ENCODE peak calls at places on chromosomes 4 and X, in four cellular contexts. D, U, S and M are unnamed samples.

GRCh38 chrX:107549504-107549903 is 78.8 kb upstream of the PRPS1 start:
- DNase-seq in U (no peak), D (no peak), S (no peak), M (no peak)

GRCh38 chr4:1705732-1706131 is 6.4 kb downstream of the SLBP start:
- DNase-seq in S (no peak), U (no peak), D (no peak), M (no peak)

GRCh38 chrX:16788477-16788876 is 2.2 kb downstream of the TXLNG start:
- DNase-seq in D (no peak), U (no peak), S (peak; percentile 2), M (no peak)

GRCh38 chrX:148416931-148417330 is 83.5 kb upstream of the AFF2 start:
- DNase-seq in S (no peak), D (no peak), U (no peak), M (no peak)

GRCh38 chrX:154761977-154762528 is 611 bp upstream of the DKC1 start:
- DNase-seq in U (no peak), S (no peak), D (no peak), M (no peak)

GRCh38 chrX:48957827-48958634 is 624 bp upstream of the OTUD5 start:
- DNase-seq in S (peak; percentile 96), U (peak; percentile 79), D (peak; percentile 93), M (peak; percentile 83)

GRCh38 chrX:104136241-104137019 is 20.4 kb downstream of the SLC25A53 start:
- DNase-seq in S (peak; percentile 79), D (peak; percentile 65), U (peak; percentile 22), M (peak; percentile 55)

GRCh38 chrX:143642426-143642825 is 6.5 kb upstream of the SLITRK4 start:
- DNase-seq in S (no peak), U (no peak), D (no peak), M (no peak)

GRCh38 chrX:29690061-29690460 is 525.3 kb upstream of the MAGEB2 start:
- DNase-seq in S (no peak), D (no peak), U (no peak), M (no peak)

GRCh38 chrX:13078739-13079444 is 34.5 kb upstream of the FAM9C start:
- DNase-seq in S (peak; percentile 70), D (no peak), U (no peak), M (no peak)